ENCODE peak calls at places on chromosomes 13 and 19, in six cellular contexts. G is left lung, E is pancreas, J is breast epithelium, Z is psoas muscle, C is left ventricle myocardium inferior. L is an unnamed sample.

GRCh38 chr13:44298314-44298713 is 75.3 kb upstream of the SERP2 start:
- DNase-seq in G (no peak), E (no peak), J (no peak), Z (no peak), C (no peak), L (no peak)

GRCh38 chr19:40471111-40471510 is 4.3 kb downstream of the SPTBN4 start:
- DNase-seq in G (no peak), E (no peak), J (no peak), Z (no peak), C (no peak), L (no peak)

GRCh38 chr19:46546194-46546896 is 50.7 kb upstream of the PNMA8B start:
- DNase-seq in G (no peak), E (peak; percentile 74), J (peak; percentile 41), Z (peak; percentile 61), C (no peak), L (peak; percentile 62)

GRCh38 chr13:54628383-54628782 is 1599.8 kb downstream of the OLFM4 start:
- DNase-seq in G (no peak), E (no peak), J (no peak), Z (no peak), C (no peak), L (no peak)

GRCh38 chr19:3834349-3835054 is 34.3 kb downstream of the ZFR2 start:
- DNase-seq in G (peak; percentile 57), E (no peak), J (no peak), Z (no peak), C (no peak), L (no peak)

GRCh38 chr13:27251166-27252088 is at the start of gene RPL21:
- DNase-seq in G (peak; percentile 97), E (peak; percentile 95), J (peak; percentile 95), Z (peak; percentile 98), C (peak; percentile 95), L (peak; percentile 96)

GRCh38 chr13:81987159-81987558 is 1646.2 kb upstream of the SPRY2 start:
- DNase-seq in G (no peak), E (no peak), J (no peak), Z (no peak), C (no peak), L (no peak)

GRCh38 chr19:57245959-57246358 is 5.5 kb downstream of the ZNF805 start:
- DNase-seq in G (no peak), E (no peak), J (no peak), Z (no peak), C (no peak), L (no peak)

GRCh38 chr13:28425796-28426195 is 69.1 kb downstream of the FLT1 start:
- DNase-seq in G (no peak), E (no peak), J (no peak), Z (no peak), C (no peak), L (no peak)

GRCh38 chr13:28429096-28429495 is 65.8 kb downstream of the FLT1 start:
- DNase-seq in G (no peak), E (no peak), J (no peak), Z (no peak), C (no peak), L (no peak)

GRCh38 chr13:28434934-28435333 is 60.0 kb downstream of the FLT1 start:
- DNase-seq in G (no peak), E (no peak), J (no peak), Z (no peak), C (no peak), L (no peak)

GRCh38 chr13:28429685-28430290 is 65.1 kb downstream of the FLT1 start:
- DNase-seq in G (no peak), E (no peak), J (no peak), Z (no peak), C (no peak), L (no peak)
- H3K27ac ChIP-seq in G (no peak overlapping the region), E (no peak overlapping the region), J (no peak overlapping the region), Z (no peak overlapping the region), C (no peak overlapping the region), L (no peak overlapping the region)

GRCh38 chr19:15733895-15734294 is 3.9 kb upstream of the OR10H3 start:
- DNase-seq in G (no peak), E (no peak), J (no peak), Z (no peak), C (no peak), L (no peak)

GRCh38 chr19:15732388-15732787 is 4.6 kb downstream of the OR10H2 start:
- DNase-seq in G (no peak), E (no peak), J (no peak), Z (no peak), C (no peak), L (no peak)

GRCh38 chr19:15727724-15728123 is at the start of gene OR10H2:
- DNase-seq in G (no peak), E (no peak), J (no peak), Z (no peak), C (no peak), L (no peak)

DNA sequence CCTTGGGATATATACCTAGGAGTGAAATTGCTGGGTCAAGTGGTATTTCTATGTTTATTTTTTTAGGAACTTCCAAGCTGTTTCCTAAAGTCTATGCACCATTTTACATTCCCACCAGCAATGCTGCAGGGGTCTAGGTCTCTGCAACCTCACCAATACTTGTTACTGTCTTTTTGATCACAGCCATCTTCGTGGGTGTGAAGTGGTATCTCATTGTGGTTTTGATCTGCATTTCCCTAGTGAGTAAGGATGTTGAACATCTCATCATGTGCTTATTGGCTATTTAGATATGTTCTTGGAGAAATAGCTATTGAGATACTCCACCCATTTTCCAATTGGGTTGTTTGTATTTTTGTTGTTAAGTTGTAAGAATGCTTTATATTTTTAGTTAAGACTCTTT is 2.7 kb downstream of the OR10H2 start:
- DNase-seq in G (no peak), E (no peak), J (no peak), Z (no peak), C (no peak), L (no peak)
- H3K9me3 ChIP-seq in G (no peaks in the 10 kb centered on the region), E (no peaks in the 10 kb centered on the region), J (no peaks in the 10 kb centered on the region), Z (peaks cover 6% of the 10 kb centered on the region), C (peaks cover 11% of the 10 kb centered on the region), L (no peaks in the 10 kb centered on the region)

GRCh38 chr19:41637484-41637883 is 10.6 kb upstream of the CEACAM4 start:
- DNase-seq in G (no peak), E (no peak), J (no peak), Z (no peak), C (no peak), L (no peak)

GRCh38 chr19:41638624-41639023 is 11.8 kb upstream of the CEACAM4 start:
- DNase-seq in G (peak; percentile 72), E (no peak), J (no peak), Z (no peak), C (no peak), L (no peak)

GRCh38 chr19:41646589-41647204 is 19.8 kb upstream of the CEACAM4 start:
- DNase-seq in G (peak; percentile 92), E (no peak), J (no peak), Z (no peak), C (no peak), L (no peak)

GRCh38 chr19:41641879-41642485 is 15.1 kb upstream of the CEACAM4 start:
- DNase-seq in G (no peak), E (peak; percentile 55), J (peak; percentile 24), Z (no peak), C (no peak), L (peak; percentile 88)
- TF ChIP-seq CTCF in G (peak; percentile 87), E (peak; percentile 76), J (peak; percentile 70), Z (peak; percentile 53), C (peak; percentile 89), L (peak; percentile 91)

GRCh38 chr13:34578471-34578870 is 363.6 kb upstream of the NBEA start:
- DNase-seq in G (no peak), E (no peak), J (peak; percentile 32), Z (no peak), C (no peak), L (no peak)
- H3K27ac ChIP-seq in G (no peak overlapping the region), E (no peak overlapping the region), J (no peak overlapping the region), Z (no peak overlapping the region), C (no peak overlapping the region), L (no peak overlapping the region)

L was measured in colonic mucosa.